ENCODE peak calls at places on chromosomes 13 and 19, in four cellular contexts. C, Y, V and L are unnamed samples.

GRCh38 chr19:40521276-40521675 is 54.5 kb downstream of the SPTBN4 start:
- DNase-seq in Y (no peak), C (no peak), V (no peak), L (peak)

GRCh38 chr19:40305403-40305802 is 20.3 kb upstream of the AKT2 start:
- DNase-seq in V (peak), C (peak), Y (peak), L (peak)

GRCh38 chr19:1156305-1156801 is 17.7 kb downstream of the SBNO2 start:
- DNase-seq in V (no peak), Y (no peak), C (no peak), L (no peak)

GRCh38 chr19:58544591-58545285 is 874 bp downstream of the TRIM28 start:
- DNase-seq in C (no peak), Y (no peak), V (peak), L (no peak)

GRCh38 chr19:46746281-46746965 is at the start of gene STRN4:
- DNase-seq in C (peak), Y (peak), V (peak), L (peak)

GRCh38 chr19:33638167-33639033 is 16.6 kb downstream of the CHST8 start:
- DNase-seq in C (no peak), V (no peak), Y (no peak), L (no peak)

GRCh38 chr13:114100446-114101320 is 31.7 kb downstream of the RASA3 start:
- DNase-seq in C (no peak), Y (no peak), V (no peak), L (peak)

GRCh38 chr19:29663861-29664752 is 1.2 kb upstream of the PLEKHF1 start:
- DNase-seq in Y (no peak), C (no peak), V (no peak), L (no peak)

GRCh38 chr19:3801412-3802096 is 15.4 kb upstream of the MATK start:
- DNase-seq in V (no peak), C (peak), Y (peak), L (peak)

GRCh38 chr13:113448545-113448884 is 4.8 kb downstream of the ADPRHL1 start:
- DNase-seq in Y (no peak), V (peak), C (no peak), L (no peak)

GRCh38 chr13:101661839-101662238 is 209.4 kb downstream of the ITGBL1 start:
- DNase-seq in V (no peak), C (no peak), Y (no peak), L (no peak)